ENCODE peak calls at places on chromosomes 6 and 20, in six cellular contexts. G is skeletal muscle cell; U is CD4-positive, alpha-beta memory T cell; P is NCI-H1417; I is GM13976; X is EL. H is an unnamed sample.

GRCh38 chr6:30113843-30114242 is 953 bp upstream of the TRIM31 start:
- DNase-seq in X (no peak), P (no peak), U (no peak), I (no peak), G (no peak), H (no peak)

GRCh38 chr20:13200767-13201500 is 20.1 kb upstream of the ISM1 start:
- DNase-seq in I (no peak), U (no peak), X (no peak), G (no peak), P (peak), H (no peak)

GRCh38 chr6:112780498-112781096 is 433.5 kb downstream of the RFPL4B start:
- DNase-seq in G (peak), I (peak), X (peak), U (no peak), P (peak), H (peak)

GRCh38 chr6:34462561-34462971 is 3.3 kb upstream of the PACSIN1 start:
- DNase-seq in I (no peak), U (no peak), G (peak), P (no peak), X (peak), H (no peak)

GRCh38 chr6:149482542-149483261 is 2.1 kb downstream of the ZC3H12D start:
- DNase-seq in I (no peak), X (no peak), P (no peak), G (no peak), U (no peak), H (no peak)

GRCh38 chr6:11143394-11144371 is 32.2 kb upstream of the ERVFRD-1 start:
- DNase-seq in U (no peak), I (no peak), X (peak), P (no peak), G (peak), H (no peak)

GRCh38 chr20:52192296-52193007 is 873 bp upstream of the ZFP64 start:
- DNase-seq in P (peak), U (no peak), G (no peak), I (peak), X (peak), H (peak)

GRCh38 chr20:62702886-62703852 is 5.5 kb upstream of the NTSR1 start:
- DNase-seq in X (peak), I (no peak), P (no peak), G (peak), U (no peak), H (no peak)

GRCh38 chr6:8939615-8940014 is 504.3 kb upstream of the SLC35B3 start:
- DNase-seq in I (no peak), P (no peak), G (no peak), X (peak), U (no peak), H (no peak)

GRCh38 chr6:43076928-43077809 is 1.1 kb downstream of the PTK7 start:
- DNase-seq in I (no peak), U (no peak), X (peak), P (no peak), G (no peak), H (no peak)

GRCh38 chr6:21808045-21808470 is 214.5 kb downstream of the SOX4 start:
- DNase-seq in I (no peak), U (no peak), G (peak), P (no peak), X (peak), H (no peak)

GRCh38 chr6:148857817-148858390 is 111.1 kb downstream of the UST start:
- DNase-seq in X (peak), I (no peak), P (no peak), U (no peak), G (peak), H (no peak)

GRCh38 chr6:70072540-70073179 is 206.3 kb downstream of the COL19A1 start:
- DNase-seq in U (no peak), G (no peak), X (no peak), P (no peak), I (no peak), H (no peak)